ENCODE peak calls at places on chromosome 7, in six cellular contexts. B is GM23338, F is HCT116, V is mammary epithelial cell, P is neuronal stem cell, J is PC-9. L is an unnamed sample.

GRCh38 chr7:30931927-30932540 is 20.4 kb downstream of the AQP1 start:
- DNase-seq in B (no peak), F (no peak), V (no peak), P (no peak), J (peak; percentile 64), L (no peak)

GRCh38 chr7:73423519-73424485 is 9.8 kb upstream of the FZD9 start:
- DNase-seq in B (peak; percentile 78), F (no peak), V (no peak), P (peak; percentile 41), J (no peak), L (peak; percentile 26)

GRCh38 chr7:47198159-47198558 is 383.8 kb downstream of the TNS3 start:
- DNase-seq in B (no peak), F (no peak), V (no peak), P (no peak), J (no peak), L (peak; percentile 19)

GRCh38 chr7:100573691-100574361 is at the start of gene SAP25:
- DNase-seq in B (peak; percentile 80), F (no peak), V (no peak), P (no peak), J (peak; percentile 19), L (no peak)

GRCh38 chr7:3028071-3028766 is 15.4 kb downstream of the CARD11 start:
- DNase-seq in B (no peak), F (no peak), V (peak; percentile 72), P (no peak), J (peak; percentile 91), L (peak; percentile 46)

GRCh38 chr7:100349757-100350156 is 8.2 kb upstream of the PILRB start:
- DNase-seq in B (no peak), F (no peak), V (no peak), P (no peak), J (no peak), L (no peak)

GRCh38 chr7:121575194-121575766 is 179.2 kb upstream of the FAM3C start:
- DNase-seq in B (no peak), F (no peak), V (no peak), P (no peak), J (no peak), L (no peak)

GRCh38 chr7:142063551-142064442 is 47.7 kb upstream of the MGAM2 start:
- DNase-seq in B (no peak), F (no peak), V (no peak), P (no peak), J (no peak), L (no peak)

GRCh38 chr7:46131916-46132795 is 211.1 kb upstream of the IGFBP3 start:
- DNase-seq in B (peak; percentile 66), F (no peak), V (peak; percentile 57), P (peak; percentile 11), J (no peak), L (no peak)

GRCh38 chr7:44375236-44375699 is 49.9 kb upstream of the CAMK2B start:
- DNase-seq in B (peak; percentile 76), F (no peak), V (no peak), P (no peak), J (no peak), L (no peak)

GRCh38 chr7:3754488-3755365 is 453.7 kb downstream of the SDK1 start:
- DNase-seq in B (peak; percentile 39), F (no peak), V (no peak), P (peak; percentile 11), J (no peak), L (peak; percentile 56)

GRCh38 chr7:159122276-159122675 is 22.4 kb downstream of the VIPR2 start:
- DNase-seq in B (no peak), F (no peak), V (no peak), P (no peak), J (no peak), L (no peak)

GRCh38 chr7:1973321-1974251 is 259.2 kb downstream of the MAD1L1 start:
- DNase-seq in B (no peak), F (no peak), V (no peak), P (no peak), J (no peak), L (no peak)

GRCh38 chr7:21134631-21135030 is 293.3 kb upstream of the SP4 start:
- DNase-seq in B (no peak), F (no peak), V (no peak), P (no peak), J (no peak), L (no peak)

GRCh38 chr7:22356855-22357310 is at the start of gene RAPGEF5:
- DNase-seq in B (peak; percentile 68), F (peak; percentile 10), V (peak; percentile 66), P (peak; percentile 39), J (no peak), L (no peak)

GRCh38 chr7:146116452-146117219 is at the start of gene CNTNAP2:
- DNase-seq in B (peak; percentile 69), F (no peak), V (no peak), P (peak; percentile 65), J (no peak), L (no peak)

GRCh38 chr7:129923709-129924108 is 29.1 kb downstream of the UBE2H start:
- DNase-seq in B (no peak), F (no peak), V (peak; percentile 62), P (no peak), J (no peak), L (peak; percentile 91)

GRCh38 chr7:155373359-155374273 is 75.9 kb downstream of the INSIG1 start:
- DNase-seq in B (peak; percentile 71), F (no peak), V (no peak), P (no peak), J (no peak), L (peak; percentile 4)

GRCh38 chr7:155371884-155372781 is 74.5 kb downstream of the INSIG1 start:
- DNase-seq in B (peak; percentile 40), F (no peak), V (peak; percentile 18), P (no peak), J (no peak), L (no peak)

GRCh38 chr7:155375337-155376277 is 77.9 kb downstream of the INSIG1 start:
- DNase-seq in B (peak; percentile 51), F (no peak), V (no peak), P (no peak), J (no peak), L (no peak)

GRCh38 chr7:155372782-155373358 is 75.2 kb downstream of the INSIG1 start:
- DNase-seq in B (no peak), F (no peak), V (no peak), P (no peak), J (no peak), L (no peak)

DNA sequence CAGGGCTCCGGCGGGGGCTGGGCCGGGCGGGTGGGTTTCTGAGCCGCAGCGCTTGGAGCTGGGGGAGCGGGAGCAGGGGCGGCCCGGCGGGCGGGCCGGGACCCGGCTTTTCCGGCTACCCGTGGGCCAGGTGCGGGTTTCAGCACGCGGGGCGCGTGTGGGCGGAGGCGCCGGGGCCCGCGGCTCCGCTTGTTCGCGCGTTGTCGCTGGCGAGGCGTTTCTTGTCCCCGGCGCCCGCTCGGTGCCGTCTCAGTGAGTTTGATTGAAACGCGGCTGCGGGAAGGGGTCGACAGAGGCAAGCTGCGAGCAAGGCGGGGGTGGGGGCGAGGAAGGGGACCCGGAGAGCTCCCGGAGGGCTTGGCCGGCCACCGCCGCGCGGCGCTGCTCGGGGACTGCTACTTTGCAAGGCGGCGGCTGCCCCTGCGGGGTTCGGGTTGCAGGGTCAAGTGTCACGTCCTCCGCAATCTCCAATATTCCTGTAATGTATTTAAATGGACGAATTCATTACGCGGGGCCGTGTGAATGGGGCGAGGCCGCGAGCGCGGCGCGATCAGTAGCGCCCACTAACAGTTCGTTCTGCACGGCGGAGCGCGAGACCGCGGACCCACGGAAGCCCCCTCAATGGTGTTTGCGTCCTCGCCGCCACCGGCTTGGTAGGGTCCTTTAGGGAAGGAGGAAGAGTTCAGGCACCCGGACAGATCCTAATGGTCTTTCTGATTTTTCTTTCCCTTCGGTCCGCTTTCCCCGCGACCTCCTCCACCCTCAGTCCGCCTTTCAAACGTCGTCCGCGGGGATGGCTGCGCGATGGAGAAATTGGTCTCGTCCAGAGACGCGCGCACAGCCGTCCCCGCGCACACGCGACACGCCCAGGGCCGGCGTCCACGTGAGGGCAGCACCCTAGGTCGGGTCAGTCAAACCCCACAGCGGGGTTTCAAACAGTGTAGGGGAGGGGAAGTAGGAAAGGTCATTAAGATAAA is 76.9 kb downstream of the INSIG1 start:
- DNase-seq in B (peak; percentile 41), F (no peak), V (no peak), P (no peak), J (no peak), L (no peak)
- H2AFZ ChIP-seq in B (no peak overlapping the region), F (no peak overlapping the region), V (no peak overlapping the region), P (peak overlapping the region; percentile 82), J (no peak overlapping the region), L (peak overlapping the region; percentile 47)

GRCh38 chr7:149778696-149779501 is 5.5 kb upstream of the ZNF467 start:
- DNase-seq in B (no peak), F (no peak), V (no peak), P (no peak), J (no peak), L (no peak)
- H2AFZ ChIP-seq in B (no peak overlapping the region), F (no peak overlapping the region), V (no peak overlapping the region), P (peak overlapping the region; percentile 41), J (no peak overlapping the region), L (peak overlapping the region; percentile 32)

DNA sequence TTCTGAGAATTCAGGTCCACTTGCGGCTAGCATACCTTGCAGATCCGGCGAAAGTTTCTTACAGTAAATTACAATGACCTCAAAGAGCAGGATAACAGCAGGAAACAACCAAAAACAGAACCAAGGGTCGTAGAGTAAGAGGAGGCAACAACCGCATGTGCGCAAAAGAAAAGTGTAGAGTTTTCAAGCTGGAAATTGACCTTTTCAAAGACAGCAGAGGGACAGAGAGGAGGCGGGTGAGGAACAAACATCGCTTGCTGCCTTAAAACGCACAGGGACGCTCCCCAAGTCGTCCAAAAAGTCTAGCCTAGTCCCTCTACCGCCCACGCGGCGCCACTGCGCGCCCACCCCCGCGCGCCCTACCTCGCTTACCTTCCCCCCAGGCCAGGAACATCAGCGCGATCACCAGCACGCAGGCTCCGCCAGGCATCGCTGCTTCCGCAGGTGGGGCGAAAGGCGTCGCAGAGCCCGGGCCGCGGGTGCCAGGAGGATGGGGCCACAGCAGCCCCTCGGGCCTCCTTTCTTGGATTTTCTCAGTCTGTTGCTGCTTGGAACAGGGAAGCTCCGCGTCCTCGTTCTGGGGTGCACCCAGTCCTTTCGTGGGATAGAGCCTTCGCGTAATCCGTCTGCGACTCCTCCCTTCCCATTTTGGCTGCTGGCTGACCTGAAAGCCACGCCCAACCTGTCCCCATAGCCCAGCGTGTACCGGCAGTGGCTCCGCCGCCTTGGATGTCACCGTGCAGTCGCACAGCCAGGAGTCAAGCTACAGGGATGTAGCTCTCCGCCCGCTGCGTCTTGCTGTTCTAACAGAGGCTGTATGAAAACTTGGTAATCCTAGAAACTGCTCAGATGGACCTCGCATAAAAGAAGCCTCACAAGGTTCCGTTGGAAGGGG is at the start of gene VWDE:
- DNase-seq in B (peak; percentile 94), F (peak; percentile 80), V (peak; percentile 28), P (peak; percentile 58), J (peak; percentile 83), L (no peak)
- H2AFZ ChIP-seq in B (peak within 1 kb of the TSS; percentile 14), F (peak within 1 kb of the TSS; percentile 85), V (peak within 1 kb of the TSS; percentile 97), P (peak within 1 kb of the TSS; percentile 91), J (peak within 1 kb of the TSS; percentile 95), L (peak within 1 kb of the TSS; percentile 84)

GRCh38 chr7:50866343-50867047 is 83.8 kb upstream of the GRB10 start:
- DNase-seq in B (no peak), F (no peak), V (no peak), P (no peak), J (no peak), L (no peak)

GRCh38 chr7:50868426-50869100 is 85.9 kb upstream of the GRB10 start:
- DNase-seq in B (no peak), F (no peak), V (peak; percentile 12), P (no peak), J (no peak), L (peak; percentile 15)

GRCh38 chr7:50865450-50865849 is 82.8 kb upstream of the GRB10 start:
- DNase-seq in B (no peak), F (no peak), V (no peak), P (no peak), J (no peak), L (no peak)

GRCh38 chr7:50867048-50867383 is 84.3 kb upstream of the GRB10 start:
- DNase-seq in B (no peak), F (no peak), V (no peak), P (no peak), J (no peak), L (no peak)

GRCh38 chr7:50869108-50869716 is 86.5 kb upstream of the GRB10 start:
- DNase-seq in B (no peak), F (peak; percentile 10), V (peak; percentile 82), P (no peak), J (peak; percentile 77), L (peak; percentile 87)
- H2AFZ ChIP-seq in B (no peak overlapping the region), F (peak overlapping the region; percentile 57), V (peak overlapping the region; percentile 57), P (no peak overlapping the region), J (no peak overlapping the region), L (no peak overlapping the region)

L was measured in IMR-90.